ENCODE peak calls at places on chromosomes 1 and 21, in nine cellular contexts. R is suprapubic skin, F is stomach, L is body of pancreas, C is uterus, Z is sigmoid colon, I is adrenal gland, K is endothelial cell of umbilical vein, M is ovary. U is an unnamed sample.

GRCh38 chr1:47703161-47703825 is 265.4 kb downstream of the FOXD2 start:
- DNase-seq in R (no peak), F (no peak), L (no peak), C (no peak), Z (no peak), I (no peak), K (no peak), M (no peak), U (no peak)

GRCh38 chr1:203238535-203238934 is 9.1 kb upstream of the CHIT1 start:
- DNase-seq in R (no peak), F (no peak), L (no peak), C (no peak), Z (no peak), I (no peak), K (no peak), M (no peak), U (no peak)

GRCh38 chr1:22676916-22677601 is 24.0 kb downstream of the C1QB start:
- DNase-seq in R (no peak), F (no peak), L (no peak), C (no peak), Z (no peak), I (no peak), K (no peak), M (no peak), U (no peak)

GRCh38 chr1:153945131-153945794 is 1.3 kb downstream of the DENND4B start:
- DNase-seq in R (no peak), F (peak; percentile 51), L (peak; percentile 71), C (no peak), Z (peak; percentile 77), I (peak; percentile 67), K (peak; percentile 35), M (peak; percentile 57), U (no peak)

GRCh38 chr1:117754061-117754969 is 148.5 kb downstream of the TENT5C start:
- DNase-seq in R (no peak), F (peak; percentile 72), L (peak; percentile 87), C (peak; percentile 54), Z (no peak), I (peak; percentile 65), K (peak; percentile 71), M (peak; percentile 48), U (no peak)

GRCh38 chr1:204844326-204844725 is 26.3 kb upstream of the NFASC start:
- DNase-seq in R (no peak), F (no peak), L (no peak), C (no peak), Z (no peak), I (no peak), K (no peak), M (no peak), U (no peak)

GRCh38 chr1:96306809-96307208 is 414.8 kb upstream of the PTBP2 start:
- DNase-seq in R (no peak), F (no peak), L (no peak), C (no peak), Z (no peak), I (no peak), K (no peak), M (no peak), U (no peak)

GRCh38 chr1:64877151-64877550 is 89.2 kb downstream of the JAK1 start:
- DNase-seq in R (no peak), F (no peak), L (no peak), C (no peak), Z (no peak), I (no peak), K (no peak), M (no peak), U (no peak)

GRCh38 chr1:109423498-109423897 is 2.8 kb downstream of the PSMA5 start:
- DNase-seq in R (no peak), F (no peak), L (no peak), C (no peak), Z (no peak), I (no peak), K (no peak), M (no peak), U (no peak)

GRCh38 chr1:109427171-109427467 is 871 bp upstream of the PSMA5 start:
- DNase-seq in R (no peak), F (no peak), L (no peak), C (no peak), Z (no peak), I (no peak), K (no peak), M (no peak), U (no peak)

GRCh38 chr1:109425902-109426277 is 358 bp downstream of the PSMA5 start:
- DNase-seq in R (no peak), F (peak; percentile 61), L (peak; percentile 59), C (no peak), Z (peak; percentile 79), I (peak; percentile 66), K (no peak), M (no peak), U (no peak)

GRCh38 chr1:109425391-109425790 is 857 bp downstream of the PSMA5 start:
- DNase-seq in R (no peak), F (no peak), L (no peak), C (no peak), Z (no peak), I (no peak), K (no peak), M (no peak), U (no peak)

DNA sequence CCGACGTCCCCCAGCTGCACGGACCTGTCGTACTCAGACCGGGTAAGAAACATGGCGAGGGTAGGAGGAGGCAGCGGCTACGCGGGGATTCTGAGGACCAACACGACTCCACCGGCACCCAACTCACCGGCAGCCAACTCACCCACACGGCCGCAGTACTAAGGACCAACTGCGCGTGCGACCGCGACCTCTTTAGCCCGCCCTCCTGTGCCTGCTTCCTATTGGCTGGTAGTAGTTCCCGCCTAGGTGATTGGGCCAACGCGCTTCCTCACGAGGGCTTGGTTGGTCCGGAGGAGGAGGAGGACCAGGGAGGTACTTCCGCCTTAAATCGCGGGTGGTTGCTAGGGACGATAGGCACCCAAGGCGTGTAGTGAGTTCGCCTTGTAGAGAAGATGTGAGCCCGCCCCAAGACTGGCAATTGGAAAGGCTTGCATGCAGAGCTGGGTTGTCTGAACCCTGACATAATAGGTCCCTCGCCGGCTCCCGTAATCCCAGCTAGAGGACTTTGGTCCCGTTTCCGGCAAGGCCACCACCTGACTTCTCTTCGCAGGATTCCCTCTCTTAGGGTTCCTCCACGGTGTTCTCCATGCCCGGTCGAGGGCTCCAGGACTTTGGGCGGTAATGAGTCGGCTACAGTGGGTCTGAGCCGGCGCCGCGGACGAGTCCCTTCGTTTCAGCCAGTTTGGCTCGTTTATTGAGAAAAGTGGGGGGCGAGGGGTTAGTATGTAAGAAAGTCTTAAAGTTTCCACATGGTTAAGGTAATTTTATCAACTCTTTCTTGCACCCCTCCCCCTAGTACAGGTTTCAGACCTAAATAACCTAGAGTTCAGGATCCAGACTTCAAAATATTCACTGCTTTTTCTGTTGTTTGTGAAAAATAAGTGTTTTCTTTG is at the start of gene PSMA5:
- DNase-seq in R (peak; percentile 99), F (peak; percentile 97), L (peak; percentile 99), C (peak; percentile 97), Z (peak; percentile 99), I (peak; percentile 99), K (peak; percentile 99), M (peak; percentile 93), U (peak; percentile 96)
- TF ChIP-seq POLR2A in R (peak; percentile 71), F (no peak), L (peak; percentile 92), C (peak; percentile 71), Z (peak; percentile 33), I (peak; percentile 93), K (peak; percentile 88), M (peak; percentile 17), U (no peak)

GRCh38 chr21:17585875-17586450 is 26.7 kb downstream of the BTG3 start:
- DNase-seq in R (no peak), F (no peak), L (peak; percentile 28), C (no peak), Z (no peak), I (no peak), K (peak; percentile 56), M (no peak), U (no peak)
- H3K4me1 ChIP-seq in R (no peaks in the 10 kb centered on the region), F (no peaks in the 10 kb centered on the region), L (no peaks in the 10 kb centered on the region), C (no peaks in the 10 kb centered on the region), Z (no peaks in the 10 kb centered on the region), I (peaks cover 7% of the 10 kb centered on the region), K (no peaks in the 10 kb centered on the region), M (no peaks in the 10 kb centered on the region), U (no peaks in the 10 kb centered on the region)

GRCh38 chr1:173408886-173409285 is 68.2 kb upstream of the PRDX6 start:
- DNase-seq in R (no peak), F (no peak), L (no peak), C (no peak), Z (no peak), I (no peak), K (no peak), M (no peak), U (no peak)
- TF ChIP-seq CTCF in R (no peak), F (no peak), L (no peak), C (no peak), Z (no peak), I (no peak), K (no peak), M (no peak), U (no peak)

GRCh38 chr1:45585496-45586075 is 1.7 kb downstream of the NASP start:
- DNase-seq in R (no peak), F (no peak), L (no peak), C (no peak), Z (no peak), I (no peak), K (peak; percentile 13), M (no peak), U (no peak)

GRCh38 chr1:45585110-45585426 is 1.2 kb downstream of the NASP start:
- DNase-seq in R (no peak), F (no peak), L (no peak), C (no peak), Z (no peak), I (no peak), K (no peak), M (no peak), U (no peak)

GRCh38 chr1:45583264-45583665 is 576 bp upstream of the NASP start:
- DNase-seq in R (peak; percentile 96), F (peak; percentile 94), L (peak; percentile 98), C (peak; percentile 96), Z (peak; percentile 99), I (peak; percentile 98), K (peak; percentile 99), M (peak; percentile 93), U (peak; percentile 72)

GRCh38 chr1:45584351-45585109 is 689 bp downstream of the NASP start:
- DNase-seq in R (peak; percentile 93), F (peak; percentile 89), L (peak; percentile 87), C (peak; percentile 83), Z (peak; percentile 92), I (peak; percentile 90), K (peak; percentile 96), M (peak; percentile 87), U (peak; percentile 49)

DNA sequence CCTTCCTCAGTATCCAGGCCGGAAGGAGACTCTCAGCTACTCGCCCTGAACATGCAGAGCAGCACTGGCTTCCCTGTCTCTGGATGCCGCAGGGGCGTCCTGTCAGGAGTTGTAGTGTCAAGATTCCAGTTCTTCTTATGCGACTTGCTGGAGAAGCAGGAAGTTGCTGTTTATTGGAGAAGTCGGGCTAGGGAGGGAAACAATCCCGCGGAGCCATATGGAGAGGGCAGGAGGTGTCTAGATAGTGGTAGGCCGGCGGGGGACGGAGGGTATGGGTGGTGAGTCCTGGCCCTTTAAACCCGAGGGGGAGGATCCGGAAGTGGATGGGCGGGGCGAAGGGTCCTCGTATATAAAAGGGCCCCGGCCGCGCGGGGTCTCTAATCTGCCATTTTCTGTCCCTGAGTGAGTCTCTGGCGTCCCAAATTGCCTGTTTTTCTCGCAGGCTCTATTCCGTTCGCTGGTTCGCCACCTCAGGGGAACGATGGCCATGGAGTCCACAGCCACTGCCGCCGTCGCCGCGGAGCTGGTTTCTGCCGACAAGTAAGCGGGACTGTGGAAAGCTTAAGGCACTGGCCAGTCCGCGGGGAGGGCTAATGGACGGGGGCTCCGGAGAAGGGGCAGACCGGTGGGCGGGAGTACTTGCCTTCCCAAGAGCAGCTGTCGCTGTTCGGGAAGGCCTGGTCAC is at the start of gene NASP:
- DNase-seq in R (peak; percentile 96), F (peak; percentile 92), L (peak; percentile 89), C (peak; percentile 91), Z (peak; percentile 95), I (peak; percentile 88), K (peak; percentile 91), M (peak; percentile 90), U (peak; percentile 66)
- TF ChIP-seq POLR2A in R (peak; percentile 87), F (no peak), L (peak; percentile 95), C (peak; percentile 75), Z (peak; percentile 67), I (peak; percentile 85), K (peak; percentile 98), M (peak; percentile 92), U (no peak)